ENCODE peak calls at places on chromosomes 4 and X, in six cellular contexts. One of them, this sample, is unnamed.
A peak's percentile ranks its signal among the peaks of the same experiment; 100 is the strongest.

GRCh38 chr4:4585012-4585670 is 43.3 kb upstream of the STX18 start:
- DNase-seq in H9: no peak
- DNase-seq in IMR-90: peak; percentile 82
- DNase-seq in H1: no peak
- DNase-seq in neuronal stem cell: no peak
- DNase-seq in trophoblast cell: peak; percentile 61
- DNase-seq in this sample: peak; percentile 46

GRCh38 chr4:101135371-101136010 is 211.8 kb downstream of the PPP3CA start:
- DNase-seq in H1: no peak
- DNase-seq in H9: no peak
- DNase-seq in trophoblast cell: no peak
- DNase-seq in IMR-90: no peak
- DNase-seq in neuronal stem cell: no peak
- DNase-seq in this sample: no peak

GRCh38 chr4:121668368-121669162 is 28.2 kb downstream of the ANXA5 start:
- DNase-seq in neuronal stem cell: no peak
- DNase-seq in trophoblast cell: no peak
- DNase-seq in H9: no peak
- DNase-seq in IMR-90: peak; percentile 99
- DNase-seq in H1: no peak
- DNase-seq in this sample: peak; percentile 95

GRCh38 chr4:102094474-102094873 is 250.8 kb downstream of the SLC39A8 start:
- DNase-seq in trophoblast cell: no peak
- DNase-seq in neuronal stem cell: no peak
- DNase-seq in H9: no peak
- DNase-seq in IMR-90: no peak
- DNase-seq in H1: no peak
- DNase-seq in this sample: no peak

GRCh38 chrX:39577206-39577605 is 520.6 kb downstream of the BCOR start:
- DNase-seq in IMR-90: no peak
- DNase-seq in trophoblast cell: no peak
- DNase-seq in neuronal stem cell: no peak
- DNase-seq in H9: no peak
- DNase-seq in H1: no peak
- DNase-seq in this sample: peak; percentile 39

GRCh38 chr4:173056271-173056670 is 112.3 kb upstream of the GALNT7 start:
- DNase-seq in neuronal stem cell: no peak
- DNase-seq in H9: no peak
- DNase-seq in trophoblast cell: peak; percentile 38
- DNase-seq in H1: no peak
- DNase-seq in IMR-90: no peak
- DNase-seq in this sample: no peak

GRCh38 chr4:123017636-123018390 is 95.4 kb upstream of the NUDT6 start:
- DNase-seq in trophoblast cell: no peak
- DNase-seq in neuronal stem cell: no peak
- DNase-seq in IMR-90: peak; percentile 56
- DNase-seq in H9: no peak
- DNase-seq in H1: no peak
- DNase-seq in this sample: no peak

GRCh38 chr4:71338846-71339593 is at the start of gene SLC4A4:
- DNase-seq in H1: no peak
- DNase-seq in IMR-90: peak; percentile 91
- DNase-seq in trophoblast cell: no peak
- DNase-seq in H9: no peak
- DNase-seq in neuronal stem cell: no peak
- DNase-seq in this sample: peak; percentile 86

GRCh38 chr4:15746110-15746509 is 32.0 kb upstream of the CD38 start:
- DNase-seq in trophoblast cell: no peak
- DNase-seq in IMR-90: no peak
- DNase-seq in neuronal stem cell: no peak
- DNase-seq in H1: no peak
- DNase-seq in H9: no peak
- DNase-seq in this sample: no peak

GRCh38 chr4:151139814-151140213 is 40.4 kb downstream of the RPS3A start:
- DNase-seq in neuronal stem cell: no peak
- DNase-seq in H1: no peak
- DNase-seq in IMR-90: no peak
- DNase-seq in trophoblast cell: no peak
- DNase-seq in H9: no peak
- DNase-seq in this sample: no peak

GRCh38 chr4:151142758-151143157 is 43.3 kb downstream of the RPS3A start:
- DNase-seq in neuronal stem cell: no peak
- DNase-seq in H1: no peak
- DNase-seq in H9: no peak
- DNase-seq in IMR-90: no peak
- DNase-seq in trophoblast cell: no peak
- DNase-seq in this sample: no peak

GRCh38 chr4:151144329-151145072 is 45.1 kb downstream of the RPS3A start:
- DNase-seq in H9: no peak
- DNase-seq in H1: no peak
- DNase-seq in IMR-90: no peak
- DNase-seq in neuronal stem cell: no peak
- DNase-seq in trophoblast cell: no peak
- DNase-seq in this sample: no peak

GRCh38 chr4:151147000-151147399 is 47.6 kb downstream of the RPS3A start:
- DNase-seq in neuronal stem cell: no peak
- DNase-seq in H1: no peak
- DNase-seq in IMR-90: peak; percentile 26
- DNase-seq in H9: no peak
- DNase-seq in trophoblast cell: no peak
- DNase-seq in this sample: peak; percentile 31

GRCh38 chr4:151143162-151143561 is 43.7 kb downstream of the RPS3A start:
- DNase-seq in H1: no peak
- DNase-seq in neuronal stem cell: no peak
- DNase-seq in IMR-90: no peak
- DNase-seq in H9: no peak
- DNase-seq in trophoblast cell: no peak
- DNase-seq in this sample: no peak
- H3K23ac ChIP-seq in H1: no peak overlapping the region
- H3K23ac ChIP-seq in neuronal stem cell: no peak overlapping the region
- H3K23ac ChIP-seq in IMR-90: no peak overlapping the region
- H3K23ac ChIP-seq in H9: no peak overlapping the region
- H3K23ac ChIP-seq in trophoblast cell: no peak overlapping the region
- H3K23ac ChIP-seq in this sample: no peak overlapping the region

DNA sequence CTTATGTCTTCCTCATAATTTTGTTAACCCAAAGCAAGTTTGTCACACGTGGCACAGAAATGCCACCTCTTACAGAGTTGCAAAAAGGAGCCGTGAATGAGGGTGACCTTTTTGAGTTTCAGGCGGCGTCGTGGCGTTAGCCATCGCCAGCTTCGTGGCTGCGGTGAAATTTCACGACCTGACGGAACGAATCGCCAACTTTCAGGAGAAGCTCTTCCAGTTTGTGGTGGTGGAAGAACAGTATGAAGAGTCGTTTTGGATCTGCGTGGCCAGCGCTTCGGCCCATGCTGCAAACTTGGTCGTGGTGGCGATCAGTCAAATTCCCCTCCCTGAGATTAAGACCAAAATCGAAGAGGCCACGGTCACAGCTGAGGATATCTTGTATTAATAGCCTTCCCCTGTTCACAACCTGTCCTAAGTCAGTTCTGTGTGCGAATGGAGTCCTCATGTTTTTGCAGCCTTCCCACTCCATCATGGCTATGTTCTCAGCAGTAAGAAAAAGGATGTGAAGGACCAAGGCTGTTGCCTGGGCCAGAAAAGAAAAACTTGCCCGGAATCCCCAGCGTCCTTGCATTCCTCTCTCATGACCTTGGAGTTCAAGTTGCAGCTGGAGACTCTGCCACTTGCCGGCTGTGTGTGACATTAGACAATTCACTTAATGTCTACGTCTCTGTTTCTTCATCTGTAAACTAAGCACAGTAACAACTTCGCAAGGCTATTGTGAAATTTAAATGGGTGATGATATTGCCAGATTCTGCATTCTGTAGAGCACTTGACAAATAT is 11.9 kb downstream of the CLRN2 start:
- DNase-seq in neuronal stem cell: no peak
- DNase-seq in IMR-90: no peak
- DNase-seq in trophoblast cell: no peak
- DNase-seq in H9: no peak
- DNase-seq in H1: no peak
- DNase-seq in this sample: peak; percentile 25
- H2AFZ ChIP-seq in neuronal stem cell: no peak overlapping the region
- H2AFZ ChIP-seq in IMR-90: peak overlapping the region; percentile 35
- H2AFZ ChIP-seq in trophoblast cell: no peak overlapping the region
- H2AFZ ChIP-seq in H9: no peak overlapping the region
- H2AFZ ChIP-seq in H1: no peak overlapping the region
- H2AFZ ChIP-seq in this sample: no peak overlapping the region

GRCh38 chrX:119981286-119982070 is 37.9 kb upstream of the NKAP start:
- DNase-seq in trophoblast cell: peak; percentile 53
- DNase-seq in neuronal stem cell: no peak
- DNase-seq in IMR-90: peak; percentile 5
- DNase-seq in H1: peak; percentile 49
- DNase-seq in H9: peak; percentile 60
- DNase-seq in this sample: peak; percentile 33
- H3K23ac ChIP-seq in trophoblast cell: no peak overlapping the region
- H3K23ac ChIP-seq in neuronal stem cell: no peak overlapping the region
- H3K23ac ChIP-seq in IMR-90: no peak overlapping the region
- H3K23ac ChIP-seq in H1: no peak overlapping the region
- H3K23ac ChIP-seq in H9: no peak overlapping the region
- H3K23ac ChIP-seq in this sample: no peak overlapping the region

DNA sequence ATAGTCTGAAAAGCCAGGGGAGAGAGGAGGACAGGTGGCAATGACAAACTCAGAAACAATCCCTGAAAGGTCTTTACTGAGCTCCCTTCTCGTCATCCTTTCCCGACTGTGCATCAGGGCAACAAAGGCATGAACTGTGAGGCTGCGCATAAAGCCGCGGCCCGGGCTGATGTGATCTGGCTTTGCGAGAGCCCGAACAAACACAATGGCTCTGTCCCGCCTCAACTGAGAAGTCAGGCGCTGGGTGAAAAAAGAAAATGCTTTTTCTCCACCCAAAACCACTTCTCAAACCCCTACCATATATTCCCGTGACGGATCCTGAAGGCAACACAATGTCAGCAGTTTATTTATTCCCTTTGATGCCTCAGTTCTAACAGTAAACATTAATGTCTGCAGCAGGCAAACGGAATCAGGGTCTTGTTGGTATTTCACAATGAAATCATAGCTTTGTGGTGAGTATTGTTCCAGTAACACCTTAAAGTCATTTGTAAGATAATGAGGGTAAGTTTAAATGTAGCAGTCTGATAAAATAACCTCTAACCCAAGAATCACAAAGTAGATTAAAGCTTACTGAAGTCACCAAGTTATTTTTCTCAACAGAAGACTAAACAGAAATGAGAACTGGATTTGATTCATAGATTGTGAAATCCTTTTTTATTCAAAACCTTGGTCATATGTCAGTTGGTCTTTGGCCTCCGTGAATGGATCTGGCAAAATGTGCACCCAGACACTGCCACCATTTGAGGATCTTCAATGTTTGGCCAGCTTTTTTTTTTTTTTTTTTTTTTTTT is 67.4 kb downstream of the APBB2 start:
- DNase-seq in trophoblast cell: peak; percentile 82
- DNase-seq in IMR-90: peak; percentile 54
- DNase-seq in H9: peak; percentile 45
- DNase-seq in H1: no peak
- DNase-seq in neuronal stem cell: peak; percentile 72
- DNase-seq in this sample: peak; percentile 39
- H2AFZ ChIP-seq in trophoblast cell: no peak overlapping the region
- H2AFZ ChIP-seq in IMR-90: peak overlapping the region; percentile 17
- H2AFZ ChIP-seq in H9: no peak overlapping the region
- H2AFZ ChIP-seq in H1: no peak overlapping the region
- H2AFZ ChIP-seq in neuronal stem cell: peak overlapping the region; percentile 85
- H2AFZ ChIP-seq in this sample: no peak overlapping the region

DNA sequence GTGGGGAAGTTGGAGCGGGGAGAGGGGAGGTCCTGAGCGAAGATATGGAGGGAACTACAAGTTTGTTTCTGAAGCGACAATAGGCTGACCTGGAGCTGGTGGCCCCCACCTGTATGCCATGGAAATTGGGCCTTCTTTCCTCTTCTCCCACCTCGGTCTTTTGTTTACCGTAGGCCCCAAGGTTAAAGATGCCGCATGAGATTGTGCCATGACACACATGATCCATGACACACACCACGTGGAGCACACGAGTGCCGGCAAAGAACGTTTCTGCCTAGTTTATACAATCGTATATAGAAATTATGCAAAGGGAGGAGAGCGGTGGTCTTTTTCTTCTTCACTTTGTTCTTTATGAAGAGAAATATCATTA is 408 bp downstream of the TMEM33 start:
- DNase-seq in trophoblast cell: peak; percentile 43
- DNase-seq in H1: no peak
- DNase-seq in neuronal stem cell: no peak
- DNase-seq in H9: no peak
- DNase-seq in IMR-90: peak; percentile 10
- DNase-seq in this sample: peak; percentile 59
- H3K23ac ChIP-seq in trophoblast cell: no peak overlapping the region
- H3K23ac ChIP-seq in H1: no peak overlapping the region
- H3K23ac ChIP-seq in neuronal stem cell: no peak overlapping the region
- H3K23ac ChIP-seq in H9: no peak overlapping the region
- H3K23ac ChIP-seq in IMR-90: peak overlapping the region; percentile 64
- H3K23ac ChIP-seq in this sample: no peak overlapping the region

DNA sequence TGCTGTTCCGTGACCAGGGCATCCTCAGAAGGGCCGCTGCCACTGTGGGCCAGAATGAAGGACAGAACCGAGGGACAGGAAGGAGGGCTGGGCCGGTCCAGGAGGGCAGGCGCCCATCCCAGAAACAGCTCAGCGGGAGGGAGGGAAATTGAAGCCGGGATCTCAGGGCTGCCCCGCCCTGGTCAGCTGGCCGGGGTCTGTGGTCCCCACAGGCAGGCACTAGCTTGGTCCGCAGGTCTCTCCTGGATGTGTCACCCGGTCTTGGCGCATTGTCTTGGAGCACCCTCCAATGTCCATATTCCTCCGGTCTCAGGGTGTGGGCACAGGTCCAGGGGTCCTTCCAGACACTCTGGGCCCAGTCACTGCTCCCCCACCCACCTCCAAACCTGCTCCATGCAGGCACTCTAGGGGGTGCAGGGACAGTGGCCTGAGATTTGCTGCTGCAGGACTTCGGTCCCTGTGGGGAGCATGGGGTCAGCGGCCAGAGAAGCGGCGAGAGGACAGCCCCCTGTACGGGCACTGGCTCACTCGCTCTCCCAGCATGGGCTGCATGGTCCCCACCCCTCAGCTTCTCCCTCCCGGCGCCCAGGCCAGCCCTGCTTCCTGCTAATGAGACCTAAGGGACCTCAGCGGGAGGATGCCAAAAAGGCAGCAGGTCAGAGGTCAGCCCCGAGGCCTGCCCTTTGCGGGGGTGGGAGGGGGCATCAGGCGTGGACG is 23.9 kb upstream of the MXD4 start:
- DNase-seq in neuronal stem cell: no peak
- DNase-seq in IMR-90: no peak
- DNase-seq in trophoblast cell: no peak
- DNase-seq in H9: no peak
- DNase-seq in H1: no peak
- DNase-seq in this sample: no peak
- H2AFZ ChIP-seq in neuronal stem cell: no peak overlapping the region
- H2AFZ ChIP-seq in IMR-90: peak overlapping the region; percentile 83
- H2AFZ ChIP-seq in trophoblast cell: no peak overlapping the region
- H2AFZ ChIP-seq in H9: no peak overlapping the region
- H2AFZ ChIP-seq in H1: no peak overlapping the region
- H2AFZ ChIP-seq in this sample: no peak overlapping the region

This sample was measured in mesenchymal stem cell.